ENCODE peak calls at places on chromosomes 12 and 14, in five cellular contexts. R is tibial artery, N is AG04449, F is Panc1, K is prostate gland. B is an unnamed sample.

GRCh38 chr14:93648440-93649168 is 139.7 kb downstream of the PRIMA1 start:
- DNase-seq in R (no peak), N (no peak), F (no peak), K (no peak), B (no peak)

GRCh38 chr12:49983892-49984291 is 11.1 kb downstream of the AQP6 start:
- DNase-seq in R (no peak), N (peak; percentile 45), F (no peak), K (no peak), B (no peak)

GRCh38 chr12:54369597-54370217 is 5.4 kb upstream of the GPR84 start:
- DNase-seq in R (no peak), N (no peak), F (no peak), K (no peak), B (no peak)

GRCh38 chr12:116595672-116596071 is 36.5 kb downstream of the MAP1LC3B2 start:
- DNase-seq in R (no peak), N (no peak), F (no peak), K (no peak), B (no peak)

GRCh38 chr14:37195327-37195726 is 2.4 kb upstream of the MIPOL1 start:
- DNase-seq in R (no peak), N (no peak), F (no peak), K (no peak), B (no peak)

GRCh38 chr12:32535260-32535999 is 136.1 kb downstream of the FGD4 start:
- DNase-seq in R (peak; percentile 85), N (no peak), F (no peak), K (peak; percentile 60), B (peak; percentile 88)

GRCh38 chr12:50925342-50925651 is 27.0 kb upstream of the HIGD1C start:
- DNase-seq in R (peak; percentile 67), N (no peak), F (no peak), K (no peak), B (no peak)

GRCh38 chr14:61596985-61597384 is 98.3 kb upstream of the HIF1A start:
- DNase-seq in R (no peak), N (no peak), F (no peak), K (no peak), B (no peak)

GRCh38 chr12:104377507-104377812 is 73.9 kb downstream of the EID3 start:
- DNase-seq in R (no peak), N (no peak), F (no peak), K (no peak), B (no peak)

GRCh38 chr14:40413146-40413545 is 980.9 kb upstream of the FBXO33 start:
- DNase-seq in R (no peak), N (no peak), F (no peak), K (no peak), B (no peak)

GRCh38 chr14:39015964-39016577 is 87.0 kb downstream of the SEC23A start:
- DNase-seq in R (no peak), N (no peak), F (no peak), K (no peak), B (no peak)

GRCh38 chr14:39016733-39017095 is 86.3 kb downstream of the SEC23A start:
- DNase-seq in R (no peak), N (no peak), F (no peak), K (no peak), B (no peak)

GRCh38 chr14:39014460-39014859 is 88.6 kb downstream of the SEC23A start:
- DNase-seq in R (no peak), N (no peak), F (no peak), K (no peak), B (no peak)

GRCh38 chr14:39015360-39015961 is 87.6 kb downstream of the SEC23A start:
- DNase-seq in R (no peak), N (no peak), F (peak; percentile 8), K (no peak), B (no peak)
- TF ChIP-seq CTCF in R (peak; percentile 68), N (peak; percentile 72), F (peak; percentile 74), K (peak; percentile 69), B (no peak)

GRCh38 chr14:81400202-81400678 is at the start of gene STON2:
- DNase-seq in R (no peak), N (no peak), F (no peak), K (peak; percentile 44), B (no peak)
- H3K4me3 ChIP-seq in R (no peak within 1 kb of the TSS), N (no peak within 1 kb of the TSS), F (no peak within 1 kb of the TSS), K (no peak within 1 kb of the TSS), B (no peak within 1 kb of the TSS)

GRCh38 chr12:58833844-58834243 is 86.5 kb downstream of the LRIG3 start:
- DNase-seq in R (no peak), N (no peak), F (no peak), K (no peak), B (no peak)
- TF ChIP-seq CTCF in R (no peak), N (no peak), F (no peak), K (peak; percentile 21), B (no peak)

GRCh38 chr12:55745361-55746146 is 2.6 kb downstream of the GDF11 start:
- DNase-seq in R (no peak), N (no peak), F (no peak), K (no peak), B (no peak)
- H3K4me3 ChIP-seq in R (no peak overlapping the region), N (peak overlapping the region; percentile 43), F (no peak overlapping the region), K (no peak overlapping the region), B (peak overlapping the region; percentile 11)

GRCh38 chr14:32512348-32512747 is 183.2 kb downstream of the AKAP6 start:
- DNase-seq in R (no peak), N (no peak), F (no peak), K (no peak), B (no peak)

GRCh38 chr14:32512813-32513212 is 183.7 kb downstream of the AKAP6 start:
- DNase-seq in R (no peak), N (no peak), F (no peak), K (no peak), B (no peak)

GRCh38 chr14:32510815-32511214 is 181.7 kb downstream of the AKAP6 start:
- DNase-seq in R (no peak), N (no peak), F (no peak), K (no peak), B (no peak)

GRCh38 chr14:32514236-32514635 is 185.1 kb downstream of the AKAP6 start:
- DNase-seq in R (no peak), N (no peak), F (no peak), K (no peak), B (no peak)

GRCh38 chr14:32513571-32514009 is 184.5 kb downstream of the AKAP6 start:
- DNase-seq in R (no peak), N (no peak), F (no peak), K (no peak), B (no peak)
- TF ChIP-seq CTCF in R (peak; percentile 53), N (no peak), F (peak; percentile 27), K (peak; percentile 40), B (no peak)

DNA sequence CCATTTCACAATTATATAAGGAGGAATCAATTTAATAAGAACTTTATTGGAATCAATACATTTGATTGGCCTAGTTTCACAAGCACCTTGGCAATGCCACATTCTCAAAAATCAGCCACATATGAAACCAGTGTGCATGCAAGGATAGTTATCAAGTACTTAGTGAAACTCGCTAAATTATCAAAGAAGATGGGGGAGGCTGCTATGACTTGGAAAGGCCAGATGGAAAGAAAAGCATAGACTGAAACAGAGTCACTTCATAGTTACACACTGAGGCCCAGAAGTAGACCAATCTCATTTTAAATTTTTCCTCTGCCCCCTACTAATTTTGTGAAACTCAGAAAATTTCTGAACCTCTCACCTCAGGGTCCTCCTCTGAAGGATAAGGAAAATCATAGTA is 28.3 kb upstream of the IL22 start:
- DNase-seq in R (no peak), N (no peak), F (no peak), K (no peak), B (no peak)
- H3K4me3 ChIP-seq in R (no peak overlapping the region), N (no peak overlapping the region), F (no peak overlapping the region), K (no peak overlapping the region), B (no peak overlapping the region)

GRCh38 chr14:23034498-23035302 is at the start of gene PSMB5:
- DNase-seq in R (peak; percentile 94), N (peak; percentile 73), F (peak; percentile 84), K (peak; percentile 92), B (peak; percentile 91)
- TF ChIP-seq CTCF in R (no peak), N (peak; percentile 3), F (no peak), K (peak; percentile 50), B (no peak)

DNA sequence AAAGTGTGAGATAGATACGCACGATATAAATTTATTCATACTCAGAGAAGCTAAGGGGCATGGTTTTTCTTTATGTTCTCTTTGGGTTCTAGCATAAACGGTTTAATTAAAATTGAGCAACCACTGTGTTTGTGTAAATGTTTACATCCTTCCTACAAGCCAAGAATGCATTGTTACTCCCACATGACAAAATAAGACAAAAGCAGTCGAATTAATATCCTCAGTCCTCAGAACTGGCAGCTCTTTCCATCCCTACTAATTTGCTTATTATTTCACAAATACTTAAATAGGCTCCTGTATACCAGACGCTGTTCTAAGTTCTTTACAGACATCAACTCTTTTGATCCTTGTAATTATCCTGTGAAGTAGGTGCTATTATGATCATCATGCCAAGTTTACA is 32.0 kb downstream of the SSPN start:
- DNase-seq in R (no peak), N (no peak), F (no peak), K (no peak), B (no peak)
- H3K4me3 ChIP-seq in R (peak overlapping the region; percentile 52), N (no peak overlapping the region), F (no peak overlapping the region), K (peak overlapping the region; percentile 22), B (peak overlapping the region; percentile 45)